ENCODE peak calls at places on chromosome 2, in four cellular contexts. K is germinal center, N is hepatic stellate cell, C is GM23248. I is an unnamed sample.

GRCh38 chr2:84858123-84858522 is 22.8 kb downstream of the TRABD2A start:
- DNase-seq in K (no peak), N (no peak), C (no peak), I (no peak)

GRCh38 chr2:85957256-85957655 is 68.5 kb upstream of the ST3GAL5 start:
- DNase-seq in K (no peak), N (no peak), C (no peak), I (no peak)

GRCh38 chr2:121810959-121811853 is 55.8 kb downstream of the TSN start:
- DNase-seq in K (peak; percentile 33), N (peak; percentile 72), C (peak; percentile 84), I (peak; percentile 35)

GRCh38 chr2:86039963-86040655 is 65.6 kb downstream of the POLR1A start:
- DNase-seq in K (no peak), N (no peak), C (no peak), I (no peak)

GRCh38 chr2:12929806-12930205 is 213.1 kb downstream of the TRIB2 start:
- DNase-seq in K (no peak), N (no peak), C (no peak), I (no peak)

GRCh38 chr2:177254433-177255226 is 9.9 kb downstream of the NFE2L2 start:
- DNase-seq in K (no peak), N (peak; percentile 40), C (peak; percentile 37), I (no peak)

GRCh38 chr2:120853294-120854013 is 117.8 kb downstream of the GLI2 start:
- DNase-seq in K (no peak), N (no peak), C (no peak), I (no peak)

GRCh38 chr2:188404341-188405004 is 112.8 kb downstream of the GULP1 start:
- DNase-seq in K (no peak), N (peak; percentile 21), C (no peak), I (no peak)

I was measured in HS-27A.